ENCODE peak calls at places on chromosomes 4 and X, in seven cellular contexts. U, B, A, S, R, Z and X are unnamed samples.
A peak's percentile ranks its signal among the peaks of the same experiment; 100 is the strongest.

GRCh38 chr4:158934996-158935669 is 166.3 kb downstream of the FNIP2 start:
- DNase-seq in A (no peak), B (no peak), U (no peak), Z (no peak), R (no peak), S (peak; percentile 21), X (no peak)

GRCh38 chrX:13690836-13691235 is 1.9 kb downstream of the RAB9A start:
- DNase-seq in Z (no peak), A (no peak), R (no peak), S (no peak), B (no peak), U (no peak), X (no peak)

GRCh38 chrX:56733459-56734046 is 4.5 kb downstream of the NBDY start:
- DNase-seq in S (peak; percentile 73), B (no peak), Z (peak; percentile 16), R (peak; percentile 54), U (peak; percentile 79), A (no peak), X (no peak)

GRCh38 chr4:110631582-110632505 is 9.0 kb upstream of the PITX2 start:
- DNase-seq in R (peak; percentile 61), B (no peak), Z (peak; percentile 79), S (peak; percentile 94), A (no peak), U (peak; percentile 87), X (peak; percentile 78)

GRCh38 chrX:70062961-70063550 is 799 bp downstream of the OTUD6A start:
- DNase-seq in A (no peak), Z (no peak), U (peak; percentile 14), B (no peak), S (no peak), R (no peak), X (no peak)

GRCh38 chr4:157763490-157763889 is 409.3 kb downstream of the GASK1B start:
- DNase-seq in B (no peak), A (no peak), Z (no peak), R (no peak), S (no peak), U (no peak), X (no peak)

GRCh38 chrX:95076449-95076848 is 1402.4 kb downstream of the FAM133A start:
- DNase-seq in A (no peak), B (no peak), Z (no peak), S (peak; percentile 67), U (no peak), R (peak; percentile 1), X (no peak)

GRCh38 chrX:152072236-152072635 is 66.1 kb downstream of the MAGEA10 start:
- DNase-seq in Z (peak; percentile 26), R (peak; percentile 72), U (no peak), B (no peak), S (no peak), A (no peak), X (no peak)

GRCh38 chrX:72477787-72478186 is 94.9 kb downstream of the HDAC8 start:
- DNase-seq in B (no peak), A (no peak), Z (no peak), U (no peak), S (no peak), R (no peak), X (no peak)

GRCh38 chr4:82287720-82288119 is 86.1 kb downstream of the HNRNPD start:
- DNase-seq in Z (no peak), R (no peak), U (no peak), A (no peak), B (no peak), S (no peak), X (no peak)

GRCh38 chr4:30718021-30718888 is 1.9 kb upstream of the PCDH7 start:
- DNase-seq in Z (peak; percentile 2), A (no peak), U (peak; percentile 31), S (peak; percentile 76), R (peak; percentile 18), B (peak; percentile 69), X (peak; percentile 79)

GRCh38 chrX:52277666-52278065 is 91.2 kb upstream of the XAGE2 start:
- DNase-seq in A (no peak), B (no peak), U (no peak), S (no peak), R (no peak), Z (no peak), X (no peak)

GRCh38 chrX:95949588-95949987 is 735.1 kb upstream of the DIAPH2 start:
- DNase-seq in U (no peak), B (no peak), Z (no peak), R (no peak), A (no peak), S (no peak), X (no peak)

GRCh38 chr4:147513051-147513450 is 32.2 kb downstream of the EDNRA start:
- DNase-seq in A (no peak), U (no peak), R (no peak), S (no peak), Z (no peak), B (no peak), X (no peak)

GRCh38 chr4:147516133-147516532 is 35.2 kb downstream of the EDNRA start:
- DNase-seq in B (no peak), A (no peak), U (no peak), R (no peak), S (no peak), Z (no peak), X (no peak)

GRCh38 chr4:147513952-147514351 is 33.1 kb downstream of the EDNRA start:
- DNase-seq in S (no peak), B (no peak), R (no peak), A (no peak), Z (peak; percentile 1), U (no peak), X (no peak)

GRCh38 chr4:147518086-147518485 is 37.2 kb downstream of the EDNRA start:
- DNase-seq in B (no peak), A (no peak), U (no peak), S (no peak), R (no peak), Z (no peak), X (no peak)

DNA sequence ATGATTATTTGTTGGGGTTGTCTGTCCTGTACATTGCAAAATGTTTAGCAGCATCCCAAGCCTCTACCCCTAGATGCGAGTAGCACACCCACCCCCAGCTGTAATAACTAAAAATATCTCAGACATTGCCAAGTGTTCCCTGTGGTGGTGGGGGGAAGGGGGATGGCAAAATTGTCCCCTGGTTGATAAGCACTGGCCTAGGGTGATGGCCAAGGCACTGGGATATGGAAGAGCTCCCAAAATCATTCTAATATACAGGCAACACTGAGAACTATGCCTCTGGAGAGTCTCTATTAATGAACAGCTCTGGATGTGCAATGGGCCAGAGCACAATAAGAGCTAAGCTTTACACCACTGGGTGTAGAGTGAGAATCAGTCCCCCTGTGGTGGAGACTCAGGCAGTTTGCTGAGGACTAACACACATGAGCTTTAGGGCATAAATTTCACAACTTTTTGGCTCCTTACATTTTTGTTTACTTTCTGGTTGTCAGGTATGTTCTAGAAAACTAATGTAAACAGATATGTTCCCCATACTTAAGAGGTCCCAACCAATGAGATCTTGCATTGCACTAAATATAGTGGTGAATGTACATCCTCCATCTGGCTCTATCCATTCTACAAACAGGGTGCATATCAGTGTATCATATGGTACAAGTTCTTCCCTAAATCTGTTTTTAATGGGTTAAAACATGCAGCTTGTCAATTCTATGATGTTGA is 34.5 kb downstream of the EDNRA start:
- DNase-seq in A (no peak), B (no peak), U (no peak), Z (no peak), S (no peak), R (no peak), X (no peak)
- H3K27ac ChIP-seq in A (no peak overlapping the region), B (no peak overlapping the region), U (no peak overlapping the region), Z (no peak overlapping the region), S (no peak overlapping the region), R (no peak overlapping the region), X (no peak overlapping the region)

DNA sequence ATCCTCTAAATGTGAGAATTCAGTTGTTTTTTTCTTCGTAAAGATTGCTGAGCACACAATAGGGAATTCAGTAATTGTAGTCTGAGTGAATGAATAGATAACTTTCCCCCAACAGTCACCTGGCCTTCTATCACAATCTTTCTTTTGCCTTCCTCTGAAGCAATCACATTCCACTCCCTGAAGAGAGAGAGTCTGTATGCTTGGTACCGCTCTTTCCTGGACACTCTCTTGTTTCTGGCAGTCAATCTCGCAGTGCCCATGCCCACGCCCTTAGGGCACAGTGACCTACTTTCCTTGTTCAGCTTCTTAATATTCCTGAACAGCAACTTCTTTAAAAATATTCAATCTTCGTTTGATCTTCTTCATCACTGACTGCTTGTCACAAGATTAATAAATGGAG is 255.9 kb downstream of the ADAMTS3 start:
- DNase-seq in S (no peak), A (no peak), U (no peak), Z (no peak), R (no peak), B (no peak), X (no peak)
- H3K27ac ChIP-seq in S (no peak overlapping the region), A (no peak overlapping the region), U (no peak overlapping the region), Z (no peak overlapping the region), R (peak overlapping the region; percentile 85), B (no peak overlapping the region), X (no peak overlapping the region)

DNA sequence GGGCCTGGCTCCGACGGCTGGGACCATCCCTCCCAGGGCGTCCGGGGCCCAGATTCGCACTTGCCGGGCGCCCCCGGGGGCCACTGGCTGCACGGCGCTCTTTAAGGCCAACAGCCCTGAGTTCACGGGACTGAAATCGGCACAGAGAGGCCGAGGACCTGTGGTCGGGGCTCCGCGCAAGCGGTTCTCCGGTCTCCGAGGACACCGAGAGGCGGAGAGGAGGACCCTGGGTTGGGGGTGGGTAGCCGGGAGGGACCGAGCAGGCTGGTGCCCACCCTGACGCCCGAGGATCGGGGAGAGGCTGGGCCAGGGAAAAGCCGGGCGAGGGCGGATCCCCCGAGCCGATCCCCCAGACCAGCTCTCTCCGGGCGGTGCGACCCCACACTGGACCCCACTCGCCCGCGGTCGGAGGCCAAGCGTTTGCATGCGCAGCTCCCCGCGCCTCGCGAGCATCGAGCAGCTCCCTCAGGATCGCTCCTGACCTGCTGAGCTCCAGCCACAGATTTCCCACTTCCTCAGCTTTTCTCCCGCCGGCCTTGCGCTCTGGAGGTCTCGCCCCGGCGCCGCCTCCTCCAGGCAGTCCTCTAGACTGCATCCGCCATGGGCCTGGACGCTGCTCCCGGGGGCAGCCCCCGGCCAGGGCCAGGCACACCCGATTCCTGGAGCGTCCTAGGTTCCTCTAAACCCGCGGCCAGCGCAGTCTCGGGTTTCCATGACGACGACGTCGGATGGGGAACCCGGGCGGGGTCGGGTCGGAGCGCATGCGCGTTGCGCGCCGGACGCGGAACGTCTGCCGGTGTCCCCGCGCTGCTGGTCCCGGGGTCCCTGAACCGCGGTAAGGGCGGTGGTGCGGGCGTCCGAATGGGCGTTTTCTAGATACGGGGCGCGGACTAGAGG is 17.6 kb upstream of the NAT8L start:
- DNase-seq in U (peak; percentile 91), A (peak; percentile 34), Z (peak; percentile 81), R (peak; percentile 58), B (peak; percentile 98), S (peak; percentile 98), X (peak; percentile 96)
- H3K27ac ChIP-seq in U (peak overlapping the region; percentile 53), A (no peak overlapping the region), Z (peak overlapping the region; percentile 97), R (no peak overlapping the region), B (no peak overlapping the region), S (no peak overlapping the region), X (no peak overlapping the region)

DNA sequence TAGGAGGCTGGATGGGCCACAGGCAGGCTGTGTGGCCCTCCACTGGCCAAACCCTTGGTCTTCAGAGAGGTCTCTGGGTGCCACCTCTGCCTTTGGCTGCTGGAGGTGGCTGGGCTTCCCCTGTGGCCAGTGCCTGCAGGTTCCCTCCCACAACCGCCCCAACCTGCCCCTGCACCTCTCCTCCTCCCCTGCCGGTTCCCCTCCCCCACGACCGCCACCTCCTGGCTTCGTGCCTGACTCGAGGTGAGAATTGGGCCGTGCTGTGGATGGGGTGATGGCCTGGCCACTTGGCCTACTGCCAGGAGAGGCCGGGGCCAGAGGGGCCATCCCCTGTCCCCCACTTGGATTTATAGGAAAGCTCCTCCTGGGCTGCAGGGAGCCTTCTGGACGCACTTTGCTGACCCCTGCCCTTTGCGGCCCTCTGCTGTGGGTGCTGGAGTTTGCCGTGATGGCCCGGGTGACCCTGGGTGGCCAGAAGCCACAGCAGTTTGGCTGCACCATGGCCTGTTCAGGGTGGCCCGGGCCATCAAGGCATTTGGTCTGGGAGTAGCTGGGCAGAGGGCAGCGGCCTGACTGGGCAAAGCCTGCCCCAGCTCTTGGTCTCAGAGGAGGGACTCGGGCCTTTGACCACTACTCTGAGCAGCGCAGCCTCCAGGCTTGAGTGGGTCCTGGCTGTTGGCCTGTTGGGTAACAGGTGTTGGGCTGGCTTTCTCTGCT is 3.8 kb downstream of the NAT8L start:
- DNase-seq in S (no peak), B (peak; percentile 67), U (no peak), Z (no peak), A (no peak), R (no peak), X (peak; percentile 68)
- H3K27ac ChIP-seq in S (no peak overlapping the region), B (no peak overlapping the region), U (no peak overlapping the region), Z (no peak overlapping the region), A (no peak overlapping the region), R (no peak overlapping the region), X (no peak overlapping the region)